ENCODE peak calls at places on chromosomes 13 and 19, in six cellular contexts. H, C, G, E, Q and X are unnamed samples.

GRCh38 chr13:66139701-66140100 is 1090.4 kb downstream of the PCDH9 start:
- DNase-seq in H (no peak), G (no peak), Q (no peak), E (no peak), C (no peak), X (no peak)

GRCh38 chr19:49664171-49665070 is 1.2 kb downstream of the IRF3 start:
- DNase-seq in C (peak; percentile 95), G (peak; percentile 98), Q (no peak), E (peak; percentile 80), H (peak; percentile 94), X (peak; percentile 83)

GRCh38 chr13:99970761-99971575 is 599 bp downstream of the ZIC5 start:
- DNase-seq in C (peak; percentile 50), E (no peak), G (peak; percentile 69), H (no peak), Q (no peak), X (no peak)

GRCh38 chr19:16661480-16662034 is 618 bp downstream of the TMEM38A start:
- DNase-seq in H (no peak), Q (no peak), C (peak; percentile 36), G (peak; percentile 72), E (no peak), X (no peak)

GRCh38 chr13:41054212-41054877 is 7.0 kb upstream of the WBP4 start:
- DNase-seq in Q (no peak), G (peak; percentile 63), E (peak; percentile 53), H (no peak), C (peak; percentile 41), X (peak; percentile 69)

GRCh38 chr13:91145806-91146205 is 201.7 kb upstream of the MIR17HG start:
- DNase-seq in E (no peak), G (no peak), Q (no peak), C (no peak), H (no peak), X (no peak)

GRCh38 chr13:113732176-113732960 is 26.7 kb upstream of the TMEM255B start:
- DNase-seq in Q (no peak), E (no peak), G (no peak), H (no peak), C (no peak), X (peak; percentile 50)

GRCh38 chr13:37647038-37647650 is 48.6 kb upstream of the POSTN start:
- DNase-seq in G (peak; percentile 3), H (no peak), Q (no peak), C (no peak), E (no peak), X (no peak)

GRCh38 chr19:58107778-58108545 is 9.9 kb upstream of the ZSCAN18 start:
- DNase-seq in E (no peak), H (no peak), Q (no peak), C (no peak), G (no peak), X (no peak)

GRCh38 chr19:35790981-35791813 is 15.8 kb downstream of the ARHGAP33 start:
- DNase-seq in C (no peak), E (peak; percentile 40), H (no peak), G (peak; percentile 41), Q (no peak), X (no peak)
- TF ChIP-seq CTCF in C (peak; percentile 18), E (peak; percentile 84), H (no peak), G (peak; percentile 48), Q (no peak), X (no peak)

GRCh38 chr19:37056776-37057175 is 21.5 kb upstream of the ZNF420 start:
- DNase-seq in G (no peak), Q (no peak), H (no peak), C (no peak), E (no peak), X (no peak)
- TF ChIP-seq POLR2AphosphoS5 in G (no peak), Q (no peak), H (no peak), C (no peak), E (no peak), X (no peak)

GRCh38 chr19:11204943-11205349 is 7.6 kb upstream of the KANK2 start:
- DNase-seq in H (no peak), G (no peak), E (no peak), Q (no peak), C (peak; percentile 60), X (no peak)

GRCh38 chr19:11201791-11202190 is 4.4 kb upstream of the KANK2 start:
- DNase-seq in C (no peak), G (no peak), Q (no peak), E (no peak), H (no peak), X (no peak)

GRCh38 chr19:11204076-11204602 is 6.8 kb upstream of the KANK2 start:
- DNase-seq in H (no peak), Q (no peak), E (no peak), C (no peak), G (no peak), X (no peak)

GRCh38 chr19:11202488-11203193 is 5.3 kb upstream of the KANK2 start:
- DNase-seq in E (no peak), G (no peak), C (no peak), H (no peak), Q (no peak), X (no peak)

GRCh38 chr19:11203194-11204075 is 6.1 kb upstream of the KANK2 start:
- DNase-seq in C (peak; percentile 93), H (no peak), G (peak; percentile 77), E (peak; percentile 35), Q (no peak), X (no peak)
- TF ChIP-seq REST in C (no peak), H (no peak), G (no peak), E (no peak), Q (no peak), X (no peak)

GRCh38 chr19:35657904-35658700 is 8.2 kb upstream of the UPK1A start:
- DNase-seq in Q (no peak), H (no peak), G (peak; percentile 34), E (no peak), C (no peak), X (no peak)
- TF ChIP-seq CTCF in Q (no peak), H (no peak), G (peak; percentile 4), E (no peak), C (peak; percentile 24), X (no peak)

GRCh38 chr19:40756502-40757110 is 5.6 kb downstream of the SNRPA start:
- DNase-seq in G (no peak), H (no peak), E (no peak), Q (no peak), C (no peak), X (no peak)
- TF ChIP-seq POLR2AphosphoS5 in G (no peak), H (no peak), E (no peak), Q (no peak), C (no peak), X (no peak)